ENCODE peak calls at places on chromosome 19, in seven cellular contexts. V, Y, I, H, Q, A and N are unnamed samples.

GRCh38 chr19:16328824-16329482 is 4.3 kb downstream of the KLF2 start:
- DNase-seq in Y (peak), Q (no peak), V (no peak), A (no peak), H (no peak), I (peak), N (no peak)

GRCh38 chr19:15913384-15913783 is 15.5 kb upstream of the CYP4F2 start:
- DNase-seq in A (peak), H (no peak), I (no peak), V (no peak), Q (no peak), Y (no peak), N (no peak)

GRCh38 chr19:40236366-40236765 is 9.9 kb upstream of the CCNP start:
- DNase-seq in A (no peak), H (no peak), Q (no peak), V (no peak), I (no peak), Y (no peak), N (no peak)

GRCh38 chr19:45900661-45901431 is 1.6 kb downstream of the MYPOP start:
- DNase-seq in H (no peak), I (no peak), Y (no peak), A (no peak), V (no peak), Q (no peak), N (no peak)

GRCh38 chr19:55132453-55133129 is 15.2 kb upstream of the PPP1R12C start:
- DNase-seq in Q (no peak), V (no peak), I (no peak), A (no peak), Y (no peak), H (no peak), N (no peak)

GRCh38 chr19:22806418-22806817 is 22.5 kb upstream of the ZNF99 start:
- DNase-seq in Q (no peak), I (no peak), V (no peak), H (no peak), A (no peak), Y (no peak), N (no peak)

GRCh38 chr19:41920878-41921277 is 7.4 kb downstream of the ERFL start:
- DNase-seq in H (no peak), I (no peak), V (no peak), Q (no peak), A (no peak), Y (no peak), N (no peak)

GRCh38 chr19:49591731-49592485 is 926 bp downstream of the PRR12 start:
- DNase-seq in V (peak), H (no peak), Y (peak), Q (no peak), A (peak), I (peak), N (no peak)

GRCh38 chr19:43446746-43447489 is 18.5 kb downstream of the LYPD3 start:
- DNase-seq in Q (peak), V (peak), I (peak), A (peak), H (peak), Y (peak), N (peak)

GRCh38 chr19:44903602-44904425 is 1.8 kb upstream of the APOE start:
- DNase-seq in H (peak), Q (peak), A (peak), I (peak), V (peak), Y (peak), N (no peak)

GRCh38 chr19:15299568-15300409 is 32.5 kb downstream of the BRD4 start:
- DNase-seq in V (peak), A (no peak), Q (no peak), Y (no peak), I (no peak), H (no peak), N (no peak)

GRCh38 chr19:3837922-3838321 is 30.9 kb downstream of the ZFR2 start:
- DNase-seq in H (no peak), Q (no peak), I (no peak), V (no peak), A (no peak), Y (no peak), N (no peak)

GRCh38 chr19:30112666-30113065 is 170.6 kb downstream of the URI1 start:
- DNase-seq in V (no peak), H (no peak), A (no peak), I (no peak), Y (no peak), Q (no peak), N (no peak)

GRCh38 chr19:16301999-16302694 is 22.5 kb upstream of the KLF2 start:
- DNase-seq in V (peak), A (no peak), Y (no peak), Q (peak), H (no peak), I (no peak), N (peak)